ENCODE peak calls at places on chromosomes 11 and 22, in five cellular contexts. K is neural progenitor cell, G is fibroblast of lung, S is iPS DF 6.9, M is neuronal stem cell. X is an unnamed sample.

GRCh38 chr11:8631395-8632110 is 37.5 kb upstream of the STK33 start:
- DNase-seq in K (no peak), M (no peak), G (peak), S (no peak), X (no peak)

GRCh38 chr11:8828580-8829358 is 82.2 kb upstream of the AKIP1 start:
- DNase-seq in G (no peak), S (no peak), K (no peak), M (no peak), X (no peak)

GRCh38 chr11:95341246-95341645 is 110.2 kb upstream of the SESN3 start:
- DNase-seq in S (no peak), K (no peak), G (peak), M (no peak), X (no peak)

GRCh38 chr22:24772493-24773220 is 1.9 kb downstream of the PIWIL3 start:
- DNase-seq in K (peak), M (peak), G (peak), S (peak), X (no peak)

GRCh38 chr22:19430890-19431541 is 517 bp downstream of the HIRA start:
- DNase-seq in K (peak), G (peak), S (no peak), M (peak), X (peak)

GRCh38 chr11:88337342-88338222 is at the start of gene CTSC:
- DNase-seq in K (peak), M (peak), G (peak), S (peak), X (peak)

GRCh38 chr11:88421530-88421929 is 84.0 kb upstream of the CTSC start:
- DNase-seq in K (peak), G (no peak), M (no peak), S (no peak), X (no peak)

GRCh38 chr22:28911279-28911640 is 27.9 kb downstream of the ZNRF3 start:
- DNase-seq in S (no peak), K (no peak), M (no peak), G (no peak), X (no peak)

GRCh38 chr11:40188848-40189247 is 1270.6 kb downstream of the LRRC4C start:
- DNase-seq in G (no peak), M (no peak), K (no peak), S (no peak), X (no peak)

GRCh38 chr22:32987081-32987631 is 71.0 kb downstream of the SYN3 start:
- DNase-seq in G (peak), S (no peak), M (peak), K (peak), X (no peak)

GRCh38 chr11:112751312-112751711 is 209.9 kb upstream of the NCAM1 start:
- DNase-seq in K (no peak), S (no peak), G (no peak), M (no peak), X (no peak)

GRCh38 chr11:104073950-104074349 is 37.5 kb downstream of the DDI1 start:
- DNase-seq in M (no peak), K (no peak), S (no peak), G (no peak), X (no peak)

GRCh38 chr11:76910620-76911414 is 50.1 kb downstream of the ACER3 start:
- DNase-seq in M (no peak), G (peak), K (no peak), S (peak), X (peak)

GRCh38 chr11:126653040-126653439 is 297.6 kb downstream of the ST3GAL4 start:
- DNase-seq in G (no peak), S (no peak), K (no peak), M (no peak), X (no peak)

GRCh38 chr11:86919557-86920210 is 35.5 kb downstream of the FZD4 start:
- DNase-seq in G (peak), M (peak), S (peak), K (peak), X (no peak)

GRCh38 chr11:11987503-11988022 is 20.9 kb downstream of the DKK3 start:
- DNase-seq in K (no peak), S (no peak), M (no peak), G (peak), X (no peak)

GRCh38 chr11:109972939-109973338 is 120.3 kb upstream of the ZC3H12C start:
- DNase-seq in G (no peak), K (no peak), M (no peak), S (no peak), X (no peak)

GRCh38 chr11:114482114-114482513 is 42.8 kb downstream of the REXO2 start:
- DNase-seq in M (no peak), S (no peak), K (peak), G (no peak), X (no peak)

GRCh38 chr22:37742374-37743092 is 45.7 kb downstream of the TRIOBP start:
- DNase-seq in M (no peak), S (no peak), G (peak), K (no peak), X (no peak)

GRCh38 chr11:19679952-19680823 is 32.4 kb upstream of the NAV2 start:
- DNase-seq in G (peak), K (peak), S (no peak), M (no peak), X (peak)

GRCh38 chr11:94328587-94329080 is 24.3 kb downstream of the IZUMO1R start:
- DNase-seq in M (no peak), S (no peak), K (no peak), G (no peak), X (no peak)

GRCh38 chr11:94563176-94563847 is 3.9 kb upstream of the PIWIL4 start:
- DNase-seq in S (no peak), M (no peak), K (no peak), G (peak), X (no peak)

GRCh38 chr22:48316245-48316875 is 1511.3 kb downstream of the BRD1 start:
- DNase-seq in G (no peak), M (no peak), K (no peak), S (no peak), X (peak)

GRCh38 chr22:32897400-32897799 is 95.9 kb downstream of the TIMP3 start:
- DNase-seq in M (no peak), G (no peak), S (no peak), K (no peak), X (no peak)

GRCh38 chr11:126140932-126141291 is 70.5 kb downstream of the RPUSD4 start:
- DNase-seq in S (no peak), K (no peak), G (peak), M (no peak), X (no peak)

GRCh38 chr22:43481528-43482309 is 69.9 kb downstream of the MPPED1 start:
- DNase-seq in G (no peak), S (no peak), K (peak), M (no peak), X (peak)

GRCh38 chr11:44941286-44942021 is 9.2 kb downstream of the TP53I11 start:
- DNase-seq in M (no peak), S (no peak), K (no peak), G (no peak), X (no peak)

GRCh38 chr11:83070878-83071640 is 638 bp downstream of the RAB30 start:
- DNase-seq in M (peak), G (peak), S (no peak), K (peak), X (peak)

GRCh38 chr11:61868601-61869476 is 22.5 kb downstream of the FADS3 start:
- DNase-seq in M (no peak), S (no peak), G (no peak), K (no peak), X (peak)

GRCh38 chr11:48109046-48109666 is 107.5 kb upstream of the OR4B1 start:
- DNase-seq in S (no peak), G (peak), K (peak), M (no peak), X (no peak)

GRCh38 chr11:8309862-8310261 is 46.2 kb upstream of the LMO1 start:
- DNase-seq in S (no peak), G (no peak), M (no peak), K (no peak), X (no peak)

GRCh38 chr11:85947431-85948272 is 92.5 kb downstream of the CCDC83 start:
- DNase-seq in G (peak), S (no peak), M (no peak), K (no peak), X (no peak)

GRCh38 chr22:32996276-32996675 is 61.9 kb downstream of the SYN3 start:
- DNase-seq in K (no peak), S (no peak), M (no peak), G (no peak), X (no peak)

GRCh38 chr22:29003975-29004646 is 57.5 kb downstream of the C22orf31 start:
- DNase-seq in G (no peak), M (peak), S (no peak), K (peak), X (no peak)

GRCh38 chr11:113329725-113330124 is 15.3 kb downstream of the TTC12 start:
- DNase-seq in S (no peak), M (no peak), G (no peak), K (no peak), X (no peak)

GRCh38 chr11:34792814-34793241 is 123.4 kb downstream of the APIP start:
- DNase-seq in M (no peak), K (peak), S (no peak), G (no peak), X (no peak)

GRCh38 chr11:130168105-130168504 is 8.5 kb downstream of the ST14 start:
- DNase-seq in G (peak), S (no peak), K (no peak), M (no peak), X (no peak)
- H3K4me3 ChIP-seq in G (no peak), S (no peak), K (no peak), M (no peak), X (no peak)

DNA sequence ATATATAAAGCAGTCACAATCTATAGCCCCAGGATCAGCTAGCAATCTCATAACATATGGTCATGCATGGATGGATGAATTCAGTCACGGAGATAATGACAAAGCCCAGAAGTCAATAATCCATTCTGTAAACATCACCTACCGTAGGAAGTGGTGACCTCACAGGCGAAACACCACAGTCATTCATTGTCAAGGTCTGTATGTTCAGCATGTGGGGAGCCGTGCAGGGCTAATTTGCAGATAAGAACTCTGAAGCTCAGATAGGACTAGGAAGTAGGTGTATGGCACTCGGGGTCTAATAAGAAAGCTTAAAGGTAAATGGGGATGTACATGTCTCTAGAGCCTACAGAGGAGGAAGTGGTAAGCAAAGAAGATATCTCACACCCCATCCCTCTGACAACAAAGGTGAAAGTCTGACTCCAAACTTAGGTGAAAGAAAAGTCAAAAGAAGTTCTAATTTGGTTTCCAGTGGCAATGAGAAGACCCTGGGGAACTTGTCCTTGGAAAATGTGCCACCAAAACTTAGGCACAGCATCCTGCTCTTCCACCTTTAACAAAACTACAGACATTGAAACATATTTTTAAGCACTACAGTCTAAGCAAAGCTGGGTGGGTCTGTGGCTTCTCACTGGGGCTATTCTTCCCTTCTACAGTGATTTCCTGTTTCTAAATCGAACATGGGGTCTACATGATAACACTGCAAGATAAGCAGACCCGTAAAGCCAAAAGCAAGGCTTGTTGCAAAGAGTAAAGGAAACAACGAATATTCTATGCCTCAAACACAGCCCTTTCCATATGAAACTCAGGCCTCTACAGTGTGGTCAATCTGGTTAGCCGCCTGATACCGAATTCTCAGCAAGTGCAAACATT is 5.2 kb downstream of the CRTAM start:
- DNase-seq in S (no peak), G (no peak), K (no peak), M (no peak), X (no peak)
- H3K4me3 ChIP-seq in S (no peak), G (no peak), K (no peak), M (no peak), X (no peak)

DNA sequence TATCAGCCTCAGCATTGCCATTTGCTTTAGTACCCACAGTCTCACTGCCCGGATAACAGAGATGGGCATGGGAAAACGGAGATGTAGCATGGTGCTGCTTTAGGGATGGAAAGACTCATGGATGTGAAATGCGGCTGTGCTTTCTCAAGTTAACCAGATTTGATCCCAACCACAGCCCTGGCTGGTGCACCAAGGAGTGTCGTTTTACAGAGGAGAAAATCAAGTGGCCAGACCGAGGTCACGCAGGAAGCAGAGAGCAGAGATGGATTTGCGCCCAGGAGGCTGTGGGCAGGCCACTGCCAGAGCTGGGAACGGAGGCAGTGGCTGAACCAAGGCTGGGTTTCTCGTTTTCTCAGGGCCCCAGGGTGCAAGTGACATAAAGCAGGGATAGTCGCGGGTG is 9.0 kb downstream of the MB start:
- DNase-seq in S (no peak), K (no peak), G (no peak), M (no peak), X (peak)
- H3K4me3 ChIP-seq in S (no peak), K (no peak), G (no peak), M (no peak), X (no peak)

GRCh38 chr11:117874253-117874909 is 2.1 kb downstream of the FXYD6 start:
- DNase-seq in G (no peak), M (no peak), K (peak), S (no peak), X (no peak)

GRCh38 chr11:117876049-117876340 is 463 bp downstream of the FXYD6 start:
- DNase-seq in M (no peak), K (no peak), G (no peak), S (no peak), X (no peak)

GRCh38 chr11:117876341-117877119 is at the start of gene FXYD6:
- DNase-seq in G (peak), M (peak), K (peak), S (no peak), X (peak)

GRCh38 chr11:117874910-117875396 is 1.5 kb downstream of the FXYD6 start:
- DNase-seq in K (no peak), M (no peak), S (no peak), G (no peak), X (no peak)

DNA sequence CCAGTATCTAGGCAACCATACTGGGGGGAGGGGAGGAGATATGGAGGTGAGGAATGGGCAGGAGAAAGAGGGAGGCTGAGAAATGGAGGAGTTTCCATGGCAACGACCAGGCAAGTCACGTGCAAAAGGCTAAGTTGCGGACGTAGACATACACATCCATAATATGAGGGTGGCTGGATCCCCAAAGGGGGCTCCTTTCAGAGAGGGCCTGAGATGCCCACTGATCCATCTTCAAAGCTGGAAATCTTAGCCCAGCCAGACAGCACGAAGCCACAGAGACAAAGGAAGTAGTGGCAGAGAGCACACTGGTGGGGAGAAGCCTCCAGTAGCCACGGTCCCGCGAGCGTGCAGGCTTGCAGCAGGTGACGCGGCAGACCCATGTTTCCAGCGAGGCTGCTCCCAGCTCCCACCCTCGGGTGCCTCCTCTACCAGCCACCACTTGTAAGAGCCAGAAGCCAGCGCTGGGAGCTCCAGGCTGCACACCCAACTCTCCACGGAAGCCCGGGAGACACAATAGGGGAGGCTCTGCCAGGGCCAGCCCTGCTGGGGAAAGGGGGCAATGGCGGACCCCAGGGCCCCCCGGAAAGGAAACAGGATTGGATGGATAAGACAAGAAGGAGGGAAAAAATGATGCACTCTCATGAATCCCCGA is 935 bp downstream of the FXYD6 start:
- DNase-seq in K (peak), S (no peak), M (no peak), G (no peak), X (peak)
- H3K4me3 ChIP-seq in K (peak), S (peak), M (peak), G (no peak), X (peak)

GRCh38 chr11:17783878-17784277 is 49.3 kb downstream of the KCNC1 start:
- DNase-seq in S (no peak), G (no peak), M (no peak), K (no peak), X (no peak)
- H3K4me3 ChIP-seq in S (no peak), G (no peak), M (no peak), K (no peak), X (no peak)